ENCODE peak calls at places on chromosomes 3 and 15, in seven cellular contexts. One of them, this sample, is unnamed. For H3K4me1, the result is how much of the 10 kb centered on the place peaks cover.

GRCh38 chr3:31531465-31531991 is 1.2 kb upstream of the STT3B start:
- DNase-seq in A549: no peak
- DNase-seq in sigmoid colon: no peak
- DNase-seq in H1: no peak
- DNase-seq in transverse colon: no peak
- DNase-seq in ovary: no peak
- DNase-seq in stomach: no peak
- DNase-seq in this sample: no peak

GRCh38 chr3:111610612-111611054 is 15.5 kb upstream of the ZBED2 start:
- DNase-seq in H1: no peak
- DNase-seq in A549: no peak
- DNase-seq in transverse colon: no peak
- DNase-seq in stomach: no peak
- DNase-seq in sigmoid colon: no peak
- DNase-seq in ovary: no peak
- DNase-seq in this sample: no peak

GRCh38 chr3:64463981-64464380 is 223.8 kb downstream of the ADAMTS9 start:
- DNase-seq in ovary: no peak
- DNase-seq in transverse colon: no peak
- DNase-seq in sigmoid colon: no peak
- DNase-seq in stomach: no peak
- DNase-seq in H1: no peak
- DNase-seq in A549: no peak
- DNase-seq in this sample: no peak

GRCh38 chr3:188465311-188465710 is 311.4 kb downstream of the LPP start:
- DNase-seq in A549: no peak
- DNase-seq in ovary: no peak
- DNase-seq in transverse colon: no peak
- DNase-seq in H1: no peak
- DNase-seq in sigmoid colon: no peak
- DNase-seq in stomach: no peak
- DNase-seq in this sample: no peak

GRCh38 chr3:132256984-132257383 is 60.2 kb upstream of the ACP3 start:
- DNase-seq in sigmoid colon: no peak
- DNase-seq in transverse colon: peak
- DNase-seq in ovary: peak
- DNase-seq in stomach: peak
- DNase-seq in A549: peak
- DNase-seq in H1: no peak
- DNase-seq in this sample: no peak

GRCh38 chr3:86973440-86973839 is 17.5 kb downstream of the VGLL3 start:
- DNase-seq in H1: no peak
- DNase-seq in transverse colon: no peak
- DNase-seq in stomach: no peak
- DNase-seq in sigmoid colon: no peak
- DNase-seq in ovary: no peak
- DNase-seq in A549: peak
- DNase-seq in this sample: no peak

GRCh38 chr3:81568378-81568777 is 193.1 kb downstream of the GBE1 start:
- DNase-seq in sigmoid colon: no peak
- DNase-seq in ovary: no peak
- DNase-seq in A549: no peak
- DNase-seq in stomach: no peak
- DNase-seq in H1: no peak
- DNase-seq in transverse colon: no peak
- DNase-seq in this sample: no peak

GRCh38 chr15:39595621-39596221 is 14.8 kb downstream of the THBS1 start:
- DNase-seq in A549: no peak
- DNase-seq in H1: no peak
- DNase-seq in ovary: no peak
- DNase-seq in sigmoid colon: no peak
- DNase-seq in transverse colon: peak
- DNase-seq in stomach: no peak
- DNase-seq in this sample: no peak

GRCh38 chr15:26129852-26130251 is 266.7 kb upstream of the ATP10A start:
- DNase-seq in sigmoid colon: no peak
- DNase-seq in A549: no peak
- DNase-seq in stomach: no peak
- DNase-seq in ovary: no peak
- DNase-seq in transverse colon: no peak
- DNase-seq in H1: no peak
- DNase-seq in this sample: no peak

GRCh38 chr3:81496407-81497104 is 264.9 kb downstream of the GBE1 start:
- DNase-seq in A549: no peak
- DNase-seq in transverse colon: no peak
- DNase-seq in ovary: no peak
- DNase-seq in sigmoid colon: no peak
- DNase-seq in H1: no peak
- DNase-seq in stomach: no peak
- DNase-seq in this sample: no peak

GRCh38 chr15:34821907-34822306 is 26.6 kb upstream of the ACTC1 start:
- DNase-seq in transverse colon: no peak
- DNase-seq in A549: no peak
- DNase-seq in H1: no peak
- DNase-seq in sigmoid colon: no peak
- DNase-seq in stomach: no peak
- DNase-seq in ovary: no peak
- DNase-seq in this sample: no peak

GRCh38 chr15:37140531-37141053 is 40.2 kb upstream of the MEIS2 start:
- DNase-seq in stomach: no peak
- DNase-seq in transverse colon: no peak
- DNase-seq in sigmoid colon: no peak
- DNase-seq in ovary: no peak
- DNase-seq in H1: no peak
- DNase-seq in A549: no peak
- DNase-seq in this sample: no peak

GRCh38 chr15:101159096-101159935 is 92.5 kb downstream of the CHSY1 start:
- DNase-seq in sigmoid colon: peak
- DNase-seq in transverse colon: no peak
- DNase-seq in H1: no peak
- DNase-seq in ovary: no peak
- DNase-seq in stomach: no peak
- DNase-seq in A549: no peak
- DNase-seq in this sample: no peak

GRCh38 chr3:53544357-53544756 is 49.9 kb downstream of the CACNA1D start:
- DNase-seq in H1: no peak
- DNase-seq in stomach: no peak
- DNase-seq in sigmoid colon: no peak
- DNase-seq in transverse colon: no peak
- DNase-seq in ovary: no peak
- DNase-seq in A549: no peak
- DNase-seq in this sample: no peak

GRCh38 chr3:134685881-134686802 is 35.3 kb upstream of the KY start:
- DNase-seq in stomach: no peak
- DNase-seq in transverse colon: no peak
- DNase-seq in H1: no peak
- DNase-seq in A549: no peak
- DNase-seq in ovary: no peak
- DNase-seq in sigmoid colon: no peak
- DNase-seq in this sample: no peak

GRCh38 chr3:2166552-2166951 is 67.9 kb downstream of the CNTN4 start:
- DNase-seq in A549: peak
- DNase-seq in sigmoid colon: no peak
- DNase-seq in H1: no peak
- DNase-seq in transverse colon: no peak
- DNase-seq in ovary: no peak
- DNase-seq in stomach: no peak
- DNase-seq in this sample: no peak

GRCh38 chr3:127015282-127016042 is 32.5 kb downstream of the PLXNA1 start:
- DNase-seq in H1: no peak
- DNase-seq in A549: peak
- DNase-seq in ovary: no peak
- DNase-seq in transverse colon: no peak
- DNase-seq in sigmoid colon: no peak
- DNase-seq in stomach: no peak
- DNase-seq in this sample: no peak

GRCh38 chr15:100987143-100987542 is 68.0 kb downstream of the LRRK1 start:
- DNase-seq in ovary: no peak
- DNase-seq in H1: no peak
- DNase-seq in A549: peak
- DNase-seq in sigmoid colon: no peak
- DNase-seq in stomach: no peak
- DNase-seq in transverse colon: no peak
- DNase-seq in this sample: no peak

GRCh38 chr3:62622553-62623174 is 249.3 kb upstream of the FEZF2 start:
- DNase-seq in transverse colon: no peak
- DNase-seq in sigmoid colon: no peak
- DNase-seq in ovary: no peak
- DNase-seq in stomach: no peak
- DNase-seq in A549: peak
- DNase-seq in H1: no peak
- DNase-seq in this sample: no peak

GRCh38 chr3:98690876-98691275 is 72.3 kb upstream of the ST3GAL6 start:
- DNase-seq in H1: no peak
- DNase-seq in sigmoid colon: no peak
- DNase-seq in ovary: no peak
- DNase-seq in transverse colon: no peak
- DNase-seq in stomach: no peak
- DNase-seq in A549: no peak
- DNase-seq in this sample: no peak

GRCh38 chr3:14224895-14225294 is 46.3 kb downstream of the LSM3 start:
- DNase-seq in sigmoid colon: no peak
- DNase-seq in ovary: no peak
- DNase-seq in transverse colon: no peak
- DNase-seq in A549: no peak
- DNase-seq in stomach: no peak
- DNase-seq in H1: no peak
- DNase-seq in this sample: no peak

GRCh38 chr15:41501191-41501917 is 7.7 kb downstream of the ITPKA start:
- DNase-seq in ovary: no peak
- DNase-seq in H1: no peak
- DNase-seq in sigmoid colon: no peak
- DNase-seq in stomach: no peak
- DNase-seq in transverse colon: no peak
- DNase-seq in A549: no peak
- DNase-seq in this sample: no peak

GRCh38 chr3:149536429-149536828 is 61.9 kb downstream of the TM4SF4 start:
- DNase-seq in sigmoid colon: peak
- DNase-seq in stomach: no peak
- DNase-seq in H1: no peak
- DNase-seq in ovary: peak
- DNase-seq in A549: peak
- DNase-seq in transverse colon: peak
- DNase-seq in this sample: peak

GRCh38 chr15:44698651-44699050 is 12.5 kb downstream of the PATL2 start:
- DNase-seq in H1: no peak
- DNase-seq in stomach: no peak
- DNase-seq in A549: no peak
- DNase-seq in sigmoid colon: no peak
- DNase-seq in ovary: no peak
- DNase-seq in transverse colon: no peak
- DNase-seq in this sample: no peak

GRCh38 chr15:80514071-80514780 is 110.0 kb downstream of the ARNT2 start:
- DNase-seq in sigmoid colon: no peak
- DNase-seq in A549: no peak
- DNase-seq in transverse colon: no peak
- DNase-seq in H1: no peak
- DNase-seq in ovary: no peak
- DNase-seq in stomach: no peak
- DNase-seq in this sample: no peak

GRCh38 chr3:105040026-105040622 is 326.6 kb upstream of the ALCAM start:
- DNase-seq in H1: no peak
- DNase-seq in A549: no peak
- DNase-seq in ovary: no peak
- DNase-seq in transverse colon: no peak
- DNase-seq in stomach: no peak
- DNase-seq in sigmoid colon: no peak
- DNase-seq in this sample: no peak

GRCh38 chr3:17192995-17193394 is 308.2 kb downstream of the PLCL2 start:
- DNase-seq in sigmoid colon: no peak
- DNase-seq in stomach: no peak
- DNase-seq in transverse colon: no peak
- DNase-seq in A549: no peak
- DNase-seq in H1: no peak
- DNase-seq in ovary: no peak
- DNase-seq in this sample: no peak
- H3K4me1 ChIP-seq in sigmoid colon: under half
- H3K4me1 ChIP-seq in stomach: under half
- H3K4me1 ChIP-seq in transverse colon: under half
- H3K4me1 ChIP-seq in A549: under half
- H3K4me1 ChIP-seq in H1: under half
- H3K4me1 ChIP-seq in ovary: under half
- H3K4me1 ChIP-seq in this sample: under half

GRCh38 chr3:57992430-57993213 is 15.6 kb upstream of the FLNB start:
- DNase-seq in H1: no peak
- DNase-seq in sigmoid colon: no peak
- DNase-seq in stomach: no peak
- DNase-seq in A549: peak
- DNase-seq in ovary: no peak
- DNase-seq in transverse colon: peak
- DNase-seq in this sample: no peak
- TF ChIP-seq EP300 in H1: no peak
- TF ChIP-seq EP300 in sigmoid colon: no peak
- TF ChIP-seq EP300 in stomach: no peak
- TF ChIP-seq EP300 in A549: no peak
- TF ChIP-seq EP300 in ovary: no peak
- TF ChIP-seq EP300 in transverse colon: no peak
- TF ChIP-seq EP300 in this sample: no peak

DNA sequence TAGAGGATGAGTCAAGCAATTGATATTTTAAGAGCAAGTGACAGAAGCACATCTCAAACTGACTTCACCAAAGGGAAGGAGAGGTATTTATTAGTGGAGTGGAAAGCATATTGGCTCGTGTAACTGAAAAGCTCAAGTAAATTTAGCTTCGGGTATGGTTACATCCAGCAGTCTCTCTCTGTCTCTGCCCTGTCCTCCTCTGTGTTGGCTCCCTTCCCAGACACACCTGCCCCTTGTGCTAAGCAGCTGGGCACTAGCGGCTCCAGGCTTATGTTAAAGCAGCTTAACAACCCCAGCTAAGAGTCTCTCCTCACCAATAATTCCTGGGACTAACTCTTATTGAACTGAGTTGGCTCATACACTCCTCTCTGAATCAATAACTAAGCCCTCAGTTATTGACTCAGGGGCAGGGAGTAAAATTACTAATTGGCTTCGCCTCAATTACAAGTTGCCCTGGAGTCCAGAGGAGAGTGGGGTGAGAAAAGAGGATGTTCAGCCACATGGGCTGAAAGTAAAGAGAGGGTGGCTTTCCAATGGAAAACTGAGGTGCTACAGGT is 12.7 kb upstream of the SH3BP5 start:
- DNase-seq in H1: no peak
- DNase-seq in A549: no peak
- DNase-seq in sigmoid colon: no peak
- DNase-seq in transverse colon: peak
- DNase-seq in ovary: no peak
- DNase-seq in stomach: no peak
- DNase-seq in this sample: no peak
- H3K4me1 ChIP-seq in H1: under half
- H3K4me1 ChIP-seq in A549: under half
- H3K4me1 ChIP-seq in sigmoid colon: under half
- H3K4me1 ChIP-seq in transverse colon: under half
- H3K4me1 ChIP-seq in ovary: under half
- H3K4me1 ChIP-seq in stomach: under half
- H3K4me1 ChIP-seq in this sample: under half

DNA sequence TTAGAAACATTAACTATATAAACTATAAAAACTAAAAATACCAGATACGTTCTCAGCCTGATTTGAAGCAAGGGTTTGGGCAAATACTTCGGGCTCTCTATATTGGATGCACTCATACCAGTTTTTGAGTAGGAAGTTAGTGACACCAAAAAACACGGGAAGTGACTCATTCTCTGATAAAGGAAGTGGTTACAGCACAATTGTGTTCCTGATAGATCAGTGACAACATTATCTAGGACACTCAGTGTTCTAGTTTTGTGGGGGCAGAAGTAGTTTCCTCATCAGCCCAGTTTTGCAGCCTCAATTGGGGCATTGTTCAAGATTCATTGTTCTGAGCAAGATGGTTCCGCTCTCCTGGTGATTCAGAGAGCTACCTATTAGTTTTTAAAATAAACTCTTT is 469.6 kb upstream of the DPPA4 start:
- DNase-seq in A549: peak
- DNase-seq in sigmoid colon: no peak
- DNase-seq in H1: no peak
- DNase-seq in stomach: no peak
- DNase-seq in transverse colon: no peak
- DNase-seq in ovary: no peak
- DNase-seq in this sample: no peak
- TF ChIP-seq EP300 in A549: no peak
- TF ChIP-seq EP300 in sigmoid colon: no peak
- TF ChIP-seq EP300 in H1: no peak
- TF ChIP-seq EP300 in stomach: no peak
- TF ChIP-seq EP300 in transverse colon: no peak
- TF ChIP-seq EP300 in ovary: no peak
- TF ChIP-seq EP300 in this sample: no peak

This sample was measured in suprapubic skin.